ENCODE peak calls at places on chromosome 1, in seven cellular contexts. Q is T-helper 1 cell; A is iris pigment epithelial cell; Y is HCEC 1CT; U is right lobe of liver; J is ovary; E is activated CD8-positive, alpha-beta T cell treated with anti-CD3 and anti-CD28 coated beads, Interleukin-2, amount 10 ng/mL, durations not matched to agents 7 days and 5 days. D is an unnamed sample.

GRCh38 chr1:32636793-32637561 is 13.4 kb downstream of the ZBTB8OS start:
- DNase-seq in Q (no peak), A (no peak), Y (no peak), U (no peak), J (no peak), E (no peak), D (no peak)

GRCh38 chr1:46539968-46540367 is 11.5 kb downstream of the KNCN start:
- DNase-seq in Q (no peak), A (peak), Y (peak), U (no peak), J (no peak), E (no peak), D (no peak)

GRCh38 chr1:76238094-76238551 is 163.6 kb downstream of the ST6GALNAC3 start:
- DNase-seq in Q (no peak), A (no peak), Y (no peak), U (no peak), J (no peak), E (no peak), D (no peak)

GRCh38 chr1:203744008-203744972 is 20.7 kb upstream of the LAX1 start:
- DNase-seq in Q (peak), A (peak), Y (no peak), U (no peak), J (peak), E (peak), D (peak)

GRCh38 chr1:160834945-160835565 is 27.6 kb downstream of the CD244 start:
- DNase-seq in Q (peak), A (peak), Y (peak), U (no peak), J (peak), E (peak), D (no peak)

GRCh38 chr1:112700290-112701226 is 6.4 kb downstream of the RHOC start:
- DNase-seq in Q (peak), A (peak), Y (peak), U (peak), J (peak), E (peak), D (peak)

GRCh38 chr1:232704694-232705680 is 75.1 kb upstream of the SIPA1L2 start:
- DNase-seq in Q (no peak), A (peak), Y (peak), U (peak), J (peak), E (no peak), D (peak)

GRCh38 chr1:46509414-46509813 is 19.8 kb downstream of the DMBX1 start:
- DNase-seq in Q (no peak), A (no peak), Y (no peak), U (no peak), J (no peak), E (no peak), D (no peak)

GRCh38 chr1:938711-939504 is 15.2 kb downstream of the SAMD11 start:
- DNase-seq in Q (no peak), A (no peak), Y (no peak), U (no peak), J (no peak), E (no peak), D (no peak)

GRCh38 chr1:25875154-25875855 is at the start of gene PAQR7:
- DNase-seq in Q (peak), A (peak), Y (peak), U (peak), J (peak), E (peak), D (peak)

GRCh38 chr1:42835422-42835821 is 11.0 kb upstream of the ZNF691 start:
- DNase-seq in Q (no peak), A (no peak), Y (no peak), U (no peak), J (no peak), E (no peak), D (no peak)

GRCh38 chr1:76503100-76503499 is 364.2 kb upstream of the ST6GALNAC5 start:
- DNase-seq in Q (no peak), A (no peak), Y (no peak), U (no peak), J (no peak), E (no peak), D (no peak)

GRCh38 chr1:81550753-81551152 is 250.0 kb upstream of the ADGRL2 start:
- DNase-seq in Q (no peak), A (no peak), Y (no peak), U (no peak), J (no peak), E (no peak), D (no peak)

GRCh38 chr1:206782448-206782847 is 10.2 kb upstream of the IL10 start:
- DNase-seq in Q (no peak), A (no peak), Y (no peak), U (no peak), J (no peak), E (peak), D (no peak)

GRCh38 chr1:202213361-202214088 is 19.9 kb downstream of the LGR6 start:
- DNase-seq in Q (no peak), A (no peak), Y (peak), U (no peak), J (no peak), E (no peak), D (no peak)

D was measured in ascending aorta.